ENCODE peak calls at places on chromosomes 6 and 20, in seven cellular contexts. One of them, this sample, is unnamed.

GRCh38 chr6:105733556-105734162 is 330.8 kb upstream of the PREP start:
- DNase-seq in heart right ventricle: no peak
- DNase-seq in uterus: no peak
- DNase-seq in IMR-90: peak; percentile 60
- DNase-seq in psoas muscle: no peak
- DNase-seq in A549: no peak
- DNase-seq in endothelial cell of umbilical vein: peak; percentile 13
- DNase-seq in this sample: no peak

GRCh38 chr6:34922177-34922663 is 33.2 kb downstream of the ANKS1A start:
- DNase-seq in heart right ventricle: no peak
- DNase-seq in uterus: no peak
- DNase-seq in IMR-90: peak; percentile 81
- DNase-seq in psoas muscle: no peak
- DNase-seq in A549: no peak
- DNase-seq in endothelial cell of umbilical vein: peak; percentile 13
- DNase-seq in this sample: no peak

GRCh38 chr6:11202513-11203305 is 29.8 kb downstream of the NEDD9 start:
- DNase-seq in heart right ventricle: no peak
- DNase-seq in uterus: no peak
- DNase-seq in IMR-90: peak; percentile 41
- DNase-seq in psoas muscle: no peak
- DNase-seq in A549: no peak
- DNase-seq in endothelial cell of umbilical vein: peak; percentile 76
- DNase-seq in this sample: no peak

GRCh38 chr6:105909084-105909483 is 177.1 kb upstream of the PRDM1 start:
- DNase-seq in heart right ventricle: no peak
- DNase-seq in uterus: no peak
- DNase-seq in IMR-90: no peak
- DNase-seq in psoas muscle: no peak
- DNase-seq in A549: no peak
- DNase-seq in endothelial cell of umbilical vein: no peak
- DNase-seq in this sample: no peak

GRCh38 chr6:101268541-101268940 is 125.0 kb upstream of the GRIK2 start:
- DNase-seq in heart right ventricle: no peak
- DNase-seq in uterus: no peak
- DNase-seq in IMR-90: no peak
- DNase-seq in psoas muscle: no peak
- DNase-seq in A549: no peak
- DNase-seq in endothelial cell of umbilical vein: no peak
- DNase-seq in this sample: no peak

GRCh38 chr6:47209632-47210031 is 100.1 kb downstream of the TNFRSF21 start:
- DNase-seq in heart right ventricle: peak; percentile 5
- DNase-seq in uterus: no peak
- DNase-seq in IMR-90: peak; percentile 70
- DNase-seq in psoas muscle: no peak
- DNase-seq in A549: no peak
- DNase-seq in endothelial cell of umbilical vein: no peak
- DNase-seq in this sample: no peak

GRCh38 chr6:74642101-74642500 is 563.8 kb downstream of the COL12A1 start:
- DNase-seq in heart right ventricle: no peak
- DNase-seq in uterus: no peak
- DNase-seq in IMR-90: no peak
- DNase-seq in psoas muscle: no peak
- DNase-seq in A549: no peak
- DNase-seq in endothelial cell of umbilical vein: no peak
- DNase-seq in this sample: no peak

GRCh38 chr6:79631800-79632172 is 657 bp downstream of the SH3BGRL2 start:
- DNase-seq in heart right ventricle: no peak
- DNase-seq in uterus: no peak
- DNase-seq in IMR-90: no peak
- DNase-seq in psoas muscle: no peak
- DNase-seq in A549: no peak
- DNase-seq in endothelial cell of umbilical vein: no peak
- DNase-seq in this sample: no peak

GRCh38 chr6:136306466-136306865 is 16.8 kb upstream of the BCLAF1 start:
- DNase-seq in heart right ventricle: no peak
- DNase-seq in uterus: no peak
- DNase-seq in IMR-90: no peak
- DNase-seq in psoas muscle: no peak
- DNase-seq in A549: no peak
- DNase-seq in endothelial cell of umbilical vein: no peak
- DNase-seq in this sample: no peak

GRCh38 chr6:8983202-8983688 is 547.9 kb upstream of the SLC35B3 start:
- DNase-seq in heart right ventricle: peak; percentile 29
- DNase-seq in uterus: peak; percentile 28
- DNase-seq in IMR-90: peak; percentile 53
- DNase-seq in psoas muscle: peak; percentile 58
- DNase-seq in A549: peak; percentile 27
- DNase-seq in endothelial cell of umbilical vein: peak; percentile 58
- DNase-seq in this sample: peak; percentile 24

GRCh38 chr6:106377061-106377540 is 16.6 kb downstream of the CRYBG1 start:
- DNase-seq in heart right ventricle: no peak
- DNase-seq in uterus: no peak
- DNase-seq in IMR-90: peak; percentile 34
- DNase-seq in psoas muscle: no peak
- DNase-seq in A549: no peak
- DNase-seq in endothelial cell of umbilical vein: peak; percentile 84
- DNase-seq in this sample: no peak

GRCh38 chr20:5786930-5787826 is 37.0 kb downstream of the SHLD1 start:
- DNase-seq in heart right ventricle: no peak
- DNase-seq in uterus: no peak
- DNase-seq in IMR-90: peak; percentile 64
- DNase-seq in psoas muscle: no peak
- DNase-seq in A549: no peak
- DNase-seq in endothelial cell of umbilical vein: peak; percentile 76
- DNase-seq in this sample: no peak

GRCh38 chr6:139378882-139379341 is 4.5 kb upstream of the CITED2 start:
- DNase-seq in heart right ventricle: no peak
- DNase-seq in uterus: no peak
- DNase-seq in IMR-90: peak; percentile 39
- DNase-seq in psoas muscle: no peak
- DNase-seq in A549: peak; percentile 26
- DNase-seq in endothelial cell of umbilical vein: no peak
- DNase-seq in this sample: no peak

GRCh38 chr6:37137881-37138568 is 31.9 kb upstream of the PIM1 start:
- DNase-seq in heart right ventricle: no peak
- DNase-seq in uterus: peak; percentile 41
- DNase-seq in IMR-90: peak; percentile 83
- DNase-seq in psoas muscle: no peak
- DNase-seq in A549: peak; percentile 46
- DNase-seq in endothelial cell of umbilical vein: no peak
- DNase-seq in this sample: no peak

DNA sequence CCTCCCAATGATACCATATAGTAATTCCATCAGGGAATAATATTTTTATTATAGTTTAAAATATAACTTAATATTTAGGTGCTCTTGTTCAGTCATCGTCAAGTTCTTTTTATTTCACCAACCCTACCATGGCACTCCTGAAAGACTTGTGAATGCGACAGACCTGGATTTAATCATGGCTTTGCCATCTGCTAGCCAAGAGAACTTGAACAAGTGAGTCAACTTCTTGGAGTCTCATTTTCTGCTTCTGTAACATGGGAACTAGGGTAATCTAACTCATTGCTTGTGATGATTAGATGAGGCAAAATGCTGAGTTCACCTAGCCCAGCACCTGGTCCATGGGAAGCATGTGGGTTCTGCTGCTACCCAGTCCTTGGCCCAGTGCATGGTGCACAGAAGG is 62.9 kb downstream of the ESR1 start:
- DNase-seq in heart right ventricle: no peak
- DNase-seq in uterus: no peak
- DNase-seq in IMR-90: no peak
- DNase-seq in psoas muscle: no peak
- DNase-seq in A549: no peak
- DNase-seq in endothelial cell of umbilical vein: no peak
- DNase-seq in this sample: no peak
- H3K27ac ChIP-seq in heart right ventricle: no peak overlapping the region
- H3K27ac ChIP-seq in uterus: peak overlapping the region; percentile 12
- H3K27ac ChIP-seq in IMR-90: no peak overlapping the region
- H3K27ac ChIP-seq in psoas muscle: no peak overlapping the region
- H3K27ac ChIP-seq in A549: no peak overlapping the region
- H3K27ac ChIP-seq in endothelial cell of umbilical vein: no peak overlapping the region
- H3K27ac ChIP-seq in this sample: no peak overlapping the region

GRCh38 chr6:120230008-120230407 is 880.4 kb upstream of the MAN1A1 start:
- DNase-seq in heart right ventricle: no peak
- DNase-seq in uterus: no peak
- DNase-seq in IMR-90: no peak
- DNase-seq in psoas muscle: no peak
- DNase-seq in A549: no peak
- DNase-seq in endothelial cell of umbilical vein: no peak
- DNase-seq in this sample: no peak
- TF ChIP-seq CTCF in heart right ventricle: no peak
- TF ChIP-seq CTCF in uterus: no peak
- TF ChIP-seq CTCF in IMR-90: no peak
- TF ChIP-seq CTCF in psoas muscle: no peak
- TF ChIP-seq CTCF in A549: no peak
- TF ChIP-seq CTCF in endothelial cell of umbilical vein: no peak
- TF ChIP-seq CTCF in this sample: no peak

GRCh38 chr6:45138765-45139164 is 189.4 kb upstream of the RUNX2 start:
- DNase-seq in heart right ventricle: no peak
- DNase-seq in uterus: no peak
- DNase-seq in IMR-90: no peak
- DNase-seq in psoas muscle: no peak
- DNase-seq in A549: no peak
- DNase-seq in endothelial cell of umbilical vein: no peak
- DNase-seq in this sample: no peak
- H3K9me3 ChIP-seq in heart right ventricle: peaks cover 56% of the 10 kb centered on the region
- H3K9me3 ChIP-seq in uterus: no peaks in the 10 kb centered on the region
- H3K9me3 ChIP-seq in IMR-90: peaks cover 1% of the 10 kb centered on the region
- H3K9me3 ChIP-seq in psoas muscle: peaks cover 20% of the 10 kb centered on the region
- H3K9me3 ChIP-seq in A549: no peaks in the 10 kb centered on the region
- H3K9me3 ChIP-seq in endothelial cell of umbilical vein: no peaks in the 10 kb centered on the region
- H3K9me3 ChIP-seq in this sample: peaks cover 13% of the 10 kb centered on the region

GRCh38 chr20:396619-397431 is 11.3 kb upstream of the RBCK1 start:
- DNase-seq in heart right ventricle: no peak
- DNase-seq in uterus: no peak
- DNase-seq in IMR-90: no peak
- DNase-seq in psoas muscle: no peak
- DNase-seq in A549: no peak
- DNase-seq in endothelial cell of umbilical vein: no peak
- DNase-seq in this sample: no peak
- H3K27ac ChIP-seq in heart right ventricle: no peak overlapping the region
- H3K27ac ChIP-seq in uterus: no peak overlapping the region
- H3K27ac ChIP-seq in IMR-90: no peak overlapping the region
- H3K27ac ChIP-seq in psoas muscle: no peak overlapping the region
- H3K27ac ChIP-seq in A549: peak overlapping the region; percentile 60
- H3K27ac ChIP-seq in endothelial cell of umbilical vein: no peak overlapping the region
- H3K27ac ChIP-seq in this sample: no peak overlapping the region

GRCh38 chr6:122669868-122670267 is 59.7 kb downstream of the PKIB start:
- DNase-seq in heart right ventricle: no peak
- DNase-seq in uterus: no peak
- DNase-seq in IMR-90: no peak
- DNase-seq in psoas muscle: no peak
- DNase-seq in A549: no peak
- DNase-seq in endothelial cell of umbilical vein: no peak
- DNase-seq in this sample: no peak
- TF ChIP-seq CTCF in heart right ventricle: no peak
- TF ChIP-seq CTCF in uterus: no peak
- TF ChIP-seq CTCF in IMR-90: no peak
- TF ChIP-seq CTCF in psoas muscle: no peak
- TF ChIP-seq CTCF in A549: no peak
- TF ChIP-seq CTCF in endothelial cell of umbilical vein: no peak
- TF ChIP-seq CTCF in this sample: no peak

DNA sequence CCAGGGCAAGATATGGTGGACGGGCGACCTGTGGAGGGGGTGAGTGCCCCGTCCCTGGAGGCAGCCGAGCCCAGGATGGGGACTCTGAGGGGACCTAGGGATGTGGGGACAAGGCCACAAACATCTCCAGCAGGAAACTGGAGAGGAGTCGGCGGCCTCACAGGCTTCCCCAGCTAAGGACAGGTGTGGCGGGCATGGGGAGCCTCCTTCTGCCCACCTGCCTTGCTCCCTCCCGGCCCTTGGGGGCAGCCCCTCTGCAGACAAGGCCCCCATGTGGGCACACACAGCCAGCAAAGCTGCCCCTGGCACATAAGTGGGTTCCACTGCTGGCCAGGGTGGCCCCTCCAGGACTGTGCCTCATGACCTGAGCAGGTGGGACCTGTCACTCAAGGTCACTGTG is 4.6 kb downstream of the CHRNA4 start:
- DNase-seq in heart right ventricle: peak; percentile 6
- DNase-seq in uterus: no peak
- DNase-seq in IMR-90: no peak
- DNase-seq in psoas muscle: no peak
- DNase-seq in A549: no peak
- DNase-seq in endothelial cell of umbilical vein: no peak
- DNase-seq in this sample: no peak
- H3K9me3 ChIP-seq in heart right ventricle: no peaks in the 10 kb centered on the region
- H3K9me3 ChIP-seq in uterus: no peaks in the 10 kb centered on the region
- H3K9me3 ChIP-seq in IMR-90: no peaks in the 10 kb centered on the region
- H3K9me3 ChIP-seq in psoas muscle: no peaks in the 10 kb centered on the region
- H3K9me3 ChIP-seq in A549: no peaks in the 10 kb centered on the region
- H3K9me3 ChIP-seq in endothelial cell of umbilical vein: no peaks in the 10 kb centered on the region
- H3K9me3 ChIP-seq in this sample: no peaks in the 10 kb centered on the region

This sample was measured in CD4-positive, alpha-beta T cell.